ENCODE peak calls at places on chromosomes 4 and X, in seven cellular contexts. J, H, Q, F, I, D and A are unnamed samples.

GRCh38 chrX:826026-826425 is 195.4 kb downstream of the SHOX start:
- DNase-seq in J (no peak), H (no peak), Q (no peak), F (peak; percentile 1), I (no peak), D (no peak), A (no peak)

GRCh38 chrX:67724359-67725110 is 180.7 kb downstream of the AR start:
- DNase-seq in J (no peak), H (no peak), Q (no peak), F (peak; percentile 10), I (no peak), D (no peak), A (no peak)

GRCh38 chr4:15147709-15148651 is 145.7 kb downstream of the CPEB2 start:
- DNase-seq in J (no peak), H (no peak), Q (no peak), F (no peak), I (no peak), D (no peak), A (no peak)

GRCh38 chrX:70030242-70030823 is 19.4 kb downstream of the AWAT2 start:
- DNase-seq in J (no peak), H (peak; percentile 74), Q (peak; percentile 51), F (peak; percentile 9), I (no peak), D (peak; percentile 49), A (peak; percentile 79)

GRCh38 chr4:7392438-7393374 is 42.0 kb downstream of the PSAPL1 start:
- DNase-seq in J (no peak), H (peak; percentile 21), Q (no peak), F (peak; percentile 88), I (no peak), D (peak; percentile 16), A (peak; percentile 54)

GRCh38 chrX:9183481-9183880 is 149.6 kb upstream of the FAM9B start:
- DNase-seq in J (no peak), H (no peak), Q (no peak), F (no peak), I (no peak), D (no peak), A (no peak)

GRCh38 chr4:87224036-87224923 is 3.9 kb upstream of the KLHL8 start:
- DNase-seq in J (no peak), H (no peak), Q (no peak), F (peak; percentile 79), I (no peak), D (no peak), A (no peak)

GRCh38 chr4:6470502-6471302 is 1.7 kb downstream of the PPP2R2C start:
- DNase-seq in J (no peak), H (peak; percentile 30), Q (peak; percentile 30), F (peak; percentile 41), I (no peak), D (peak; percentile 7), A (peak; percentile 84)

GRCh38 chrX:16771483-16772398 is 14.5 kb upstream of the TXLNG start:
- DNase-seq in J (no peak), H (peak; percentile 89), Q (peak; percentile 87), F (peak; percentile 86), I (peak; percentile 65), D (peak; percentile 86), A (peak; percentile 87)

GRCh38 chr4:6122496-6122895 is 77.9 kb downstream of the JAKMIP1 start:
- DNase-seq in J (no peak), H (no peak), Q (no peak), F (no peak), I (no peak), D (no peak), A (no peak)

GRCh38 chrX:115679460-115679859 is 118.5 kb downstream of the PLS3 start:
- DNase-seq in J (no peak), H (peak; percentile 33), Q (peak; percentile 6), F (peak; percentile 28), I (peak; percentile 6), D (peak; percentile 39), A (no peak)

GRCh38 chrX:40007746-40008705 is 89.7 kb downstream of the BCOR start:
- DNase-seq in J (no peak), H (no peak), Q (no peak), F (no peak), I (peak; percentile 66), D (no peak), A (peak; percentile 81)

GRCh38 chr4:98838977-98839618 is 89.8 kb downstream of the EIF4E start:
- DNase-seq in J (no peak), H (peak; percentile 5), Q (peak; percentile 2), F (peak; percentile 62), I (no peak), D (peak; percentile 15), A (no peak)

GRCh38 chrX:72100824-72101351 is 30.8 kb downstream of the RTL5 start:
- DNase-seq in J (no peak), H (no peak), Q (no peak), F (no peak), I (no peak), D (no peak), A (no peak)

GRCh38 chr4:929970-930625 is 2.0 kb downstream of the GAK start:
- DNase-seq in J (no peak), H (no peak), Q (no peak), F (no peak), I (no peak), D (peak; percentile 71), A (peak; percentile 36)
- H3K9ac ChIP-seq in J (no peak overlapping the region), H (no peak overlapping the region), Q (no peak overlapping the region), F (no peak overlapping the region), I (peak overlapping the region; percentile 95), D (no peak overlapping the region), A (no peak overlapping the region)

DNA sequence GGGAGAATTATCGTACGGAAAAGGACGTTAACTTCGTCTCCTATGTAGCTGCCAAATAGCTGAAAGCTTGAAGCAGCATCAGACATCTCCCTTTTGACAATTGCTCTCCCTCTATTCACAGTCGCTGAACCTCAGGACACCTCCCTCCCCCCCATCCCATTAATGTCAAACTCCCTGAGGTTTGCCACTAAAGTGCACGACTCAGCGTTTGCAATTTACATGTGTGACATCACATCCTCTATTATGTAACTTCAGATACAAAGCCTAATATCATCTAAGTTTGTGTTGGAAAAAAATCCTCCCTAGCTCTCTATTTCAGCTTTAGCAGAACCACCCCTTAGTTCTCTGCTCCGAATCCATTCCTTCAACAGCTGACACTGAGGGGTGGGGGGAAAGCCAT is 5.5 kb upstream of the NR3C2 start:
- DNase-seq in J (no peak), H (no peak), Q (no peak), F (no peak), I (peak; percentile 61), D (no peak), A (no peak)
- H3K4me3 ChIP-seq in J (no peak overlapping the region), H (no peak overlapping the region), Q (no peak overlapping the region), F (peak overlapping the region; percentile 34), I (peak overlapping the region; percentile 65), D (no peak overlapping the region), A (no peak overlapping the region)

GRCh38 chrX:27997641-27998040 is 16.4 kb upstream of the DCAF8L1 start:
- DNase-seq in J (no peak), H (no peak), Q (no peak), F (no peak), I (no peak), D (no peak), A (no peak)
- H3K27ac ChIP-seq in J (no peak overlapping the region), H (no peak overlapping the region), Q (no peak overlapping the region), F (no peak overlapping the region), I (no peak overlapping the region), D (no peak overlapping the region), A (no peak overlapping the region)

GRCh38 chr4:35166437-35166836 is 1077.9 kb downstream of the ARAP2 start:
- DNase-seq in J (no peak), H (no peak), Q (peak; percentile 0), F (no peak), I (no peak), D (no peak), A (no peak)
- H3K9ac ChIP-seq in J (no peak overlapping the region), H (no peak overlapping the region), Q (no peak overlapping the region), F (no peak overlapping the region), I (no peak overlapping the region), D (no peak overlapping the region), A (no peak overlapping the region)

DNA sequence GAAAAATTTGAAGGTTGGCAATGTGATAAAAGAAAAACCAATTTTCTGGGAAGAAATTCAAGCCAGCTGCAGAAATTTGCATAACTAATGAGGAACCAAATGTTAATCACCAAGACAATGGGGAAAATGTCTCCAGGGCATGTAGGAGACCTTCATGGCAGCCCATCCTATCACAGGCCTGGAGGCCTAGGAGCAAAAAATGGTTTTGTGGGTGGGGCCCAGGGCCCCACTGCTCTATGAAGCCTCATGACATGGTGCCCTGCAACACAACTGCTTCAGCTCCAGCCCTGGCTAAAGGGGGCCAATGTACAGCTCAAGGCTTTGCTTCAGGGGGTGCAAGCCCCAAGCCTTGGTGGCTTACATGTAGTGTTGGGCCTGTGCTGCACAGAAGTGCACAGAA is 184.0 kb downstream of the TBCK start:
- DNase-seq in J (no peak), H (no peak), Q (no peak), F (no peak), I (no peak), D (no peak), A (no peak)
- H3K4me3 ChIP-seq in J (no peak overlapping the region), H (no peak overlapping the region), Q (no peak overlapping the region), F (no peak overlapping the region), I (no peak overlapping the region), D (no peak overlapping the region), A (peak overlapping the region; percentile 25)

GRCh38 chr4:119113033-119113655 is 22.5 kb upstream of the MYOZ2 start:
- DNase-seq in J (no peak), H (peak; percentile 34), Q (peak; percentile 85), F (peak; percentile 95), I (no peak), D (peak; percentile 96), A (no peak)
- H3K27ac ChIP-seq in J (no peak overlapping the region), H (no peak overlapping the region), Q (peak overlapping the region; percentile 73), F (peak overlapping the region; percentile 60), I (no peak overlapping the region), D (peak overlapping the region; percentile 74), A (no peak overlapping the region)